ENCODE peak calls at places on chromosomes 12 and 14, in five cellular contexts. L is fibroblast of lung, Q is transverse colon, X is H9, A is epithelial cell of esophagus. T is an unnamed sample.
A peak's percentile ranks its signal among the peaks of the same experiment; 100 is the strongest.

GRCh38 chr12:163406-163986 is 50.5 kb downstream of the SLC6A12 start:
- DNase-seq in L (no peak), Q (no peak), X (no peak), A (no peak), T (no peak)

GRCh38 chr14:100994082-100994481 is 90.6 kb upstream of the RTL1 start:
- DNase-seq in L (peak; percentile 58), Q (no peak), X (no peak), A (peak; percentile 56), T (peak; percentile 50)

GRCh38 chr12:8018666-8019581 is 13.6 kb upstream of the FOXJ2 start:
- DNase-seq in L (peak; percentile 16), Q (no peak), X (peak; percentile 97), A (no peak), T (no peak)

GRCh38 chr12:109735825-109736551 is 22.4 kb downstream of the FAM222A start:
- DNase-seq in L (no peak), Q (peak; percentile 4), X (peak; percentile 25), A (no peak), T (no peak)

GRCh38 chr14:83559721-83560120 is 1970.2 kb upstream of the FLRT2 start:
- DNase-seq in L (peak; percentile 18), Q (no peak), X (no peak), A (no peak), T (no peak)

GRCh38 chr12:22803725-22804124 is 178.8 kb downstream of the ETNK1 start:
- DNase-seq in L (no peak), Q (no peak), X (peak; percentile 73), A (no peak), T (no peak)

GRCh38 chr14:73714656-73715081 is 485 bp upstream of the PNMA1 start:
- DNase-seq in L (peak; percentile 39), Q (no peak), X (no peak), A (no peak), T (no peak)

GRCh38 chr14:90402009-90402408 is 5.2 kb downstream of the CALM1 start:
- DNase-seq in L (no peak), Q (no peak), X (no peak), A (no peak), T (no peak)

GRCh38 chr14:93965287-93965821 is 11.0 kb downstream of the ASB2 start:
- DNase-seq in L (peak; percentile 98), Q (no peak), X (no peak), A (peak; percentile 72), T (peak; percentile 32)

GRCh38 chr12:128542844-128543243 is 275.9 kb downstream of the TMEM132C start:
- DNase-seq in L (no peak), Q (no peak), X (no peak), A (no peak), T (no peak)

GRCh38 chr12:113103756-113104450 is 31.7 kb downstream of the RASAL1 start:
- DNase-seq in L (no peak), Q (peak; percentile 32), X (peak; percentile 94), A (peak; percentile 35), T (no peak)

GRCh38 chr12:94717656-94718055 is 67.3 kb upstream of the TMCC3 start:
- DNase-seq in L (no peak), Q (no peak), X (no peak), A (peak; percentile 55), T (no peak)

DNA sequence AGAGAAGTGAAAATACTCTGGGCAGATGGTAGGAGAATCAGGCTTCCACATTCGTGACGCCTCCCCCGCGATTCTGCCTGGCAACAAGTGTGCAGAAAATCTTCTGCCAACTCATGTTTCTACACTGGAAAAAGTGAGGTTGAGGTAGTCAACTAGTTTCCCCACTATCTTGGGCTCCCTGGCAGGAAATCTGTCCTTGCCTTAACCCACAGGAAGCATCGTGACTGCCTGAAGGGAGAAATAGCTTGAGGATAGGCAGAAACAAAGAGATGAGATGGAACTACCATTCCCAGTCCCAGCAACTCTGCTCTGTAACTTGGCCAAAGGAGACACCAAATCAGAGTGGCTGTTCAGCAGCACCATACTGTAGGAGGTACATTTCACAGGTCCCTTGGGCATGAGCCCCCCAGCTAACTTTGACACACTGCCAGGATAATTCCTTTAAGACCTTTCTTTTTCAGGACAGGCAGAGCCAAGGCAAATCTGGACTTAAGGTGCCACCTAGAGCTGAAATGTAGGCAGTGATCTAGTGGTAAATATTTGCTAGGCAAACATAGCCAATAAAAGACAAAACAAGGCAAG is 205.0 kb downstream of the PTPRO start:
- DNase-seq in L (peak; percentile 14), Q (peak; percentile 36), X (peak; percentile 53), A (peak; percentile 41), T (peak; percentile 74)
- TF ChIP-seq CTCF in L (peak; percentile 13), Q (no peak), X (peak; percentile 68), A (peak; percentile 38), T (peak; percentile 36)

DNA sequence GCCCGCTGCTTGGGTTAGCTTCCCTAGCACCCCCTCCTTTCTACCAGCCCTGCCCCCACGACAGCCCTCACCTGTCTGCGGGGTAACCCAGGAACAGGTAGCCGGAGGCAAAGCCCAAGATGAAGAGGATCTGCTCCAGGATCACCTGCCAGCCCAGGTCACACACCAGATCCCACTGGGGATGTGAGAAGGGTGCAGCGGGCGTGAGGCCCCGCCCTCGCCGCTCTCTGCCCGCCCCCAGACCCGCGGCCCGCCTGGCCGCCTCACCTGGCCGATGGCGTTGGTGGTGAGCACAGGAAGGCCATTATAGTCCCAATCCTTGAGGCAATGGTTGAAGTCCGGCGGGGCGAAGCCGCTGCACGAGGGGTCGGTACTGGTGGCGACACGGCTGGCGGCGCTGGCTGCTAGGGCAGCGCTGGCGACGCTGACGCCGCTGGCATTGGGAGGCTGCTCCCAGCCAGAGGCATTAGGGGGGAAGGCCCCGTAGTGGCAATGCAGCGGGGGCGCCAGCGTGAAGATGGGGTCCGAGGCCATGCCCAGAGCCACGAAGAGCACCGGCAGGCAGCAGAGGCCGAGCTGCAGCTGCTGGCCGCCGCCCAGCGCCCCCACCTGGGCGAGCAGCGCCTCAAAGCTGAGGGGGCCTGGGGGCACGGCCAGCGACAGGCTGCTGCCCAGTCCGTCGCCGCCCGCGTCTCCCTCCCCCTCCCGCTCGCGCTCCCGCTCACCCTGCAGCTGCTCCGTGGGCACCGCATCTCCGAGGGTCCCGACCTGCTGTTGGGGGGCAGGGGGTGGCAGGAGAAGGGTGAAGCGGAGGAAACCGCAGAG is 794 bp downstream of the SLC22A17 start:
- DNase-seq in L (peak; percentile 12), Q (no peak), X (peak; percentile 54), A (no peak), T (no peak)
- TF ChIP-seq CTCF in L (no peak), Q (no peak), X (peak; percentile 47), A (no peak), T (no peak)

GRCh38 chr12:90250766-90251165 is 542.1 kb upstream of the ATP2B1 start:
- DNase-seq in L (peak; percentile 35), Q (no peak), X (no peak), A (no peak), T (peak; percentile 46)

GRCh38 chr12:90257927-90258624 is 549.4 kb upstream of the ATP2B1 start:
- DNase-seq in L (no peak), Q (no peak), X (no peak), A (no peak), T (no peak)

GRCh38 chr12:90250041-90250440 is 541.4 kb upstream of the ATP2B1 start:
- DNase-seq in L (no peak), Q (no peak), X (no peak), A (peak; percentile 52), T (peak; percentile 52)

GRCh38 chr12:90253142-90253541 is 544.5 kb upstream of the ATP2B1 start:
- DNase-seq in L (no peak), Q (no peak), X (no peak), A (no peak), T (no peak)

GRCh38 chr12:90253674-90254181 is 545.1 kb upstream of the ATP2B1 start:
- DNase-seq in L (peak; percentile 96), Q (peak; percentile 75), X (peak; percentile 43), A (peak; percentile 97), T (peak; percentile 92)
- TF ChIP-seq CTCF in L (peak; percentile 27), Q (peak; percentile 14), X (peak; percentile 31), A (no peak), T (peak; percentile 16)

DNA sequence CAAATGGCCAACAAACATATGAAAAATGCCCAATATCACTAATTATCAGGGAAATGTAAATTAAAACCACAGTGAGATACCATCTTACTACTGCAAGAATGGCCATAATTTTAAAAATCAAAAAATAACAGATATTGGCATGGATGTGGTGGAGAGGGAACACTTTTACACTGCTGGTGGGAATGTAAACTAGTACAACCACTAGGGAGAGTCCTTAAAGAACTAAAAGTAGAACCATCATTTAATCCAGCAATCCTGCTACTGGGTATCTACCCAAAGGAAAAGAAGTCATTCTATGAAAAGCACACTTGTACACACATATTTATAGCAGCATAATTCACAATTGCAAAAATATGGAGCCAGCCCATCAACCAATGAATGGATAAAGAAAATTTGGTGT is 459.7 kb downstream of the GXYLT1 start:
- DNase-seq in L (no peak), Q (no peak), X (no peak), A (no peak), T (no peak)
- TF ChIP-seq CTCF in L (no peak), Q (peak; percentile 20), X (no peak), A (no peak), T (no peak)

GRCh38 chr14:21846227-21846885 is 172.7 kb upstream of the OR4E1 start:
- DNase-seq in L (no peak), Q (peak; percentile 49), X (peak; percentile 70), A (peak; percentile 24), T (peak; percentile 45)

GRCh38 chr14:21852775-21853174 is 179.2 kb upstream of the OR4E1 start:
- DNase-seq in L (no peak), Q (no peak), X (no peak), A (no peak), T (no peak)

GRCh38 chr14:21852061-21852664 is 178.5 kb upstream of the OR4E1 start:
- DNase-seq in L (no peak), Q (peak; percentile 48), X (peak; percentile 71), A (peak; percentile 54), T (peak; percentile 55)
- TF ChIP-seq CTCF in L (peak; percentile 82), Q (peak; percentile 21), X (peak; percentile 90), A (peak; percentile 82), T (peak; percentile 77)

GRCh38 chr12:121888083-121888477 is 510 bp upstream of the PSMD9 start:
- DNase-seq in L (no peak), Q (no peak), X (no peak), A (no peak), T (no peak)

GRCh38 chr12:121888478-121889266 is at the start of gene PSMD9:
- DNase-seq in L (peak; percentile 96), Q (peak; percentile 99), X (peak; percentile 98), A (peak; percentile 99), T (peak; percentile 97)

GRCh38 chr12:121893901-121894540 is 5.4 kb downstream of the PSMD9 start:
- DNase-seq in L (peak; percentile 67), Q (no peak), X (peak; percentile 66), A (peak; percentile 85), T (peak; percentile 81)

GRCh38 chr12:121892673-121893561 is 4.3 kb downstream of the PSMD9 start:
- DNase-seq in L (no peak), Q (no peak), X (no peak), A (no peak), T (no peak)

DNA sequence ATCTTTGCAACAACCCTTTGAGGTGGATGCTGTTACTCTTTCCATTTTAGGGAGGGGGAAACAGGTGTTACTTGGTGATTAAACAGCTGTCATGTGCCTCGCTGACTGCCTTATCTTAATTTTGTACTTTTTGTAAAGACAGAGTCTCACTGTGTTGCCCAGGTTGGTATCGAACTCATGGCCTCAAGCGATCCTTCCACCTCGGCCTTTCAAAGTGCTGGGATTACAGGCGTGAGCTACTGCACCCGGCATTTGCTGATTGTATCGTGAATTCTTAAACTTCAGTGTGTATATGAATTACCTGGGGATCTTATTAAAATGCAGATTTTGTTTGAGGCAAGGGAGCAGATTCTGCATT is 656 bp downstream of the PSMD9 start:
- DNase-seq in L (no peak), Q (no peak), X (no peak), A (no peak), T (no peak)
- TF ChIP-seq CTCF in L (no peak), Q (no peak), X (no peak), A (no peak), T (no peak)

T was measured in MCF 10A.